ENCODE peak calls at places on chromosomes 7 and 10, in six cellular contexts. R is activated gamma-delta T cell treated with Interleukin-2 at 50 U/mL for 16 hours, D is NT2/D1, F is NCI-H1105 treated with DMSO at 0.1 percent for 48 hours, Q is GM03348, N is T-helper 1 cell. P is an unnamed sample.

GRCh38 chr7:15889501-15889900 is 203.0 kb upstream of the MEOX2 start:
- DNase-seq in D (peak; percentile 11), N (no peak), F (no peak), R (no peak), Q (peak; percentile 6), P (peak; percentile 7)

GRCh38 chr7:68146970-68147369 is 1150.3 kb downstream of the TYW1 start:
- DNase-seq in F (peak; percentile 90), R (no peak), D (no peak), N (no peak), Q (no peak), P (no peak)

GRCh38 chr7:94434031-94434430 is 39.3 kb downstream of the COL1A2 start:
- DNase-seq in R (no peak), N (no peak), Q (no peak), F (no peak), D (no peak), P (no peak)

GRCh38 chr7:49631071-49631826 is 142.2 kb upstream of the VWC2 start:
- DNase-seq in D (no peak), N (no peak), Q (no peak), R (no peak), F (no peak), P (no peak)

GRCh38 chr10:101441539-101442455 is 87.8 kb downstream of the BTRC start:
- DNase-seq in D (peak; percentile 47), F (peak; percentile 62), R (no peak), Q (peak; percentile 71), N (no peak), P (peak; percentile 29)

GRCh38 chr7:157875230-157876179 is 538.7 kb downstream of the DNAJB6 start:
- DNase-seq in R (no peak), F (peak; percentile 32), D (peak; percentile 38), Q (no peak), N (no peak), P (peak; percentile 11)

GRCh38 chr7:111741811-111742240 is 179.5 kb upstream of the IMMP2L start:
- DNase-seq in D (peak; percentile 85), R (peak; percentile 19), F (peak; percentile 76), N (no peak), Q (peak; percentile 79), P (no peak)

GRCh38 chr10:124090630-124091209 is 2.7 kb downstream of the CHST15 start:
- DNase-seq in N (no peak), R (no peak), Q (no peak), D (no peak), F (no peak), P (no peak)

GRCh38 chr7:28815369-28815927 is 142.7 kb downstream of the TRIL start:
- DNase-seq in N (no peak), F (no peak), D (no peak), R (no peak), Q (peak; percentile 29), P (no peak)

GRCh38 chr7:97002555-97003261 is 2.6 kb upstream of the DLX6 start:
- DNase-seq in F (no peak), D (no peak), R (no peak), N (no peak), Q (no peak), P (no peak)

GRCh38 chr7:105261689-105262088 is 127.0 kb downstream of the SRPK2 start:
- DNase-seq in R (no peak), Q (no peak), F (peak; percentile 5), N (no peak), D (no peak), P (no peak)

GRCh38 chr7:47852330-47853245 is 95.7 kb downstream of the PKD1L1 start:
- DNase-seq in N (no peak), Q (peak; percentile 30), D (peak; percentile 40), F (no peak), R (no peak), P (no peak)

GRCh38 chr7:55441668-55442305 is 76.7 kb downstream of the LANCL2 start:
- DNase-seq in Q (peak; percentile 90), R (no peak), F (peak; percentile 43), D (no peak), N (no peak), P (no peak)